ENCODE peak calls at places on chromosomes 16 and 17, in four cellular contexts. L is KBM-7, M is small intestine, F is EH. G is an unnamed sample.
A peak's percentile ranks its signal among the peaks of the same experiment; 100 is the strongest.

GRCh38 chr17:75144816-75145511 is 9.3 kb downstream of the JPT1 start:
- DNase-seq in L (no peak), M (no peak), F (no peak), G (no peak)

GRCh38 chr16:83887088-83887487 is 11.8 kb upstream of the MLYCD start:
- DNase-seq in L (no peak), M (peak; percentile 56), F (peak; percentile 27), G (no peak)

GRCh38 chr16:67391424-67392300 is 1.6 kb downstream of the TPPP3 start:
- DNase-seq in L (peak; percentile 15), M (no peak), F (peak; percentile 23), G (no peak)

GRCh38 chr16:48918520-48919258 is 308.7 kb upstream of the N4BP1 start:
- DNase-seq in L (no peak), M (no peak), F (peak; percentile 9), G (no peak)

GRCh38 chr16:57058291-57058861 is 34.0 kb upstream of the CPNE2 start:
- DNase-seq in L (no peak), M (no peak), F (no peak), G (no peak)

GRCh38 chr17:7440113-7440822 is 956 bp downstream of the FGF11 start:
- DNase-seq in L (no peak), M (peak; percentile 38), F (peak; percentile 48), G (no peak)

GRCh38 chr16:51155199-51155607 is 4.1 kb upstream of the SALL1 start:
- DNase-seq in L (no peak), M (no peak), F (peak; percentile 64), G (peak; percentile 15)

GRCh38 chr17:74502866-74503265 is 28.4 kb downstream of the CD300LB start:
- DNase-seq in L (no peak), M (no peak), F (no peak), G (no peak)

GRCh38 chr17:2227025-2227699 is 76.4 kb downstream of the SMG6 start:
- DNase-seq in L (no peak), M (no peak), F (peak; percentile 26), G (no peak)

GRCh38 chr17:7426203-7426863 is 917 bp downstream of the SPEM2 start:
- DNase-seq in L (no peak), M (no peak), F (no peak), G (no peak)

GRCh38 chr17:67582632-67583230 is 135.0 kb upstream of the NOL11 start:
- DNase-seq in L (no peak), M (peak; percentile 87), F (no peak), G (no peak)

GRCh38 chr17:59547131-59547915 is 18.1 kb upstream of the DHX40 start:
- DNase-seq in L (peak; percentile 21), M (no peak), F (peak; percentile 5), G (no peak)

GRCh38 chr16:66427871-66428681 is 981 bp downstream of the BEAN1 start:
- DNase-seq in L (peak; percentile 16), M (no peak), F (peak; percentile 14), G (peak; percentile 28)

GRCh38 chr16:29117631-29118030 is 132.8 kb downstream of the LAT start:
- DNase-seq in L (no peak), M (no peak), F (no peak), G (no peak)

GRCh38 chr17:1186214-1186820 is 6.5 kb upstream of the ABR start:
- DNase-seq in L (no peak), M (no peak), F (peak; percentile 27), G (no peak)

GRCh38 chr16:79714440-79714839 is 113.9 kb upstream of the MAF start:
- DNase-seq in L (no peak), M (no peak), F (no peak), G (no peak)

GRCh38 chr16:77723108-77723514 is 797 bp downstream of the NUDT7 start:
- DNase-seq in L (peak; percentile 89), M (no peak), F (peak; percentile 28), G (peak; percentile 8)

GRCh38 chr16:83356266-83356665 is 451.5 kb upstream of the HSBP1 start:
- DNase-seq in L (peak; percentile 28), M (peak; percentile 45), F (peak; percentile 59), G (peak; percentile 25)

GRCh38 chr17:71470062-71470461 is 650.8 kb upstream of the SOX9 start:
- DNase-seq in L (no peak), M (no peak), F (no peak), G (no peak)

G was measured in endothelial cell.